ENCODE peak calls at places on chromosomes 1 and 21, in four cellular contexts. M, G, N and O are unnamed samples.

GRCh38 chr1:5125208-5125607 is 470.8 kb downstream of the AJAP1 start:
- DNase-seq in M (no peak), G (no peak), N (no peak), O (no peak)

GRCh38 chr1:39657402-39657801 is 14.5 kb downstream of the NT5C1A start:
- DNase-seq in M (no peak), G (no peak), N (peak; percentile 79), O (no peak)

GRCh38 chr1:37189111-37189510 is 154.8 kb upstream of the GRIK3 start:
- DNase-seq in M (no peak), G (no peak), N (no peak), O (no peak)

GRCh38 chr21:38631171-38631570 is 132.9 kb upstream of the ERG start:
- DNase-seq in M (no peak), G (no peak), N (no peak), O (no peak)

GRCh38 chr1:8239306-8240023 is 78.4 kb upstream of the SLC45A1 start:
- DNase-seq in M (no peak), G (no peak), N (no peak), O (peak; percentile 88)

GRCh38 chr1:95013948-95014574 is 58.7 kb downstream of the ALG14 start:
- DNase-seq in M (no peak), G (no peak), N (no peak), O (no peak)

GRCh38 chr21:41973427-41973831 is 19.6 kb upstream of the C2CD2 start:
- DNase-seq in M (no peak), G (no peak), N (no peak), O (no peak)

GRCh38 chr1:87117761-87118160 is 203.3 kb downstream of the HS2ST1 start:
- DNase-seq in M (no peak), G (no peak), N (no peak), O (no peak)

GRCh38 chr1:235327559-235328270 is at the start of gene ARID4B:
- DNase-seq in M (peak; percentile 31), G (peak; percentile 83), N (no peak), O (no peak)

DNA sequence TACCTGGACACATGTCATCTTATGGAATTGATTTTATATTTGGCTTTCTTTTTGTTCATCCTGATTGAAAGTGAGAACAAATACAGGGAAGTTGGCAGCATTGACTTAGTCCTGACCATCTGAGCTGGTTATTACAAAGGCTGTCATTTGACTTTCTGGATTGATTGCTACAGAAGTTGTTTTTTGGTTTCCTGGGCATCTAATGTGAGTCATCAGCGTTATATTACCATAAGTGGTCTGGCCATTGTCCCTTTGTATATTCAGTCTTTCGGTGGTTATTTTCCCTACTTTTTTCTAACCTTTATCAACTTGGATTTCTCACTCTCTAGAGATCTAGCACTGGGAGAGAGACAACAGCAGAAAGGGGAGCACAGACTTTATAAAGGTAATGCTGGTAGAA is 1646.5 kb downstream of the MRPL39 start:
- DNase-seq in M (no peak), G (no peak), N (no peak), O (no peak)
- H3K9me3 ChIP-seq in M (no peaks in the 10 kb centered on the region), G (no peaks in the 10 kb centered on the region), N (no peaks in the 10 kb centered on the region), O (no peaks in the 10 kb centered on the region)

DNA sequence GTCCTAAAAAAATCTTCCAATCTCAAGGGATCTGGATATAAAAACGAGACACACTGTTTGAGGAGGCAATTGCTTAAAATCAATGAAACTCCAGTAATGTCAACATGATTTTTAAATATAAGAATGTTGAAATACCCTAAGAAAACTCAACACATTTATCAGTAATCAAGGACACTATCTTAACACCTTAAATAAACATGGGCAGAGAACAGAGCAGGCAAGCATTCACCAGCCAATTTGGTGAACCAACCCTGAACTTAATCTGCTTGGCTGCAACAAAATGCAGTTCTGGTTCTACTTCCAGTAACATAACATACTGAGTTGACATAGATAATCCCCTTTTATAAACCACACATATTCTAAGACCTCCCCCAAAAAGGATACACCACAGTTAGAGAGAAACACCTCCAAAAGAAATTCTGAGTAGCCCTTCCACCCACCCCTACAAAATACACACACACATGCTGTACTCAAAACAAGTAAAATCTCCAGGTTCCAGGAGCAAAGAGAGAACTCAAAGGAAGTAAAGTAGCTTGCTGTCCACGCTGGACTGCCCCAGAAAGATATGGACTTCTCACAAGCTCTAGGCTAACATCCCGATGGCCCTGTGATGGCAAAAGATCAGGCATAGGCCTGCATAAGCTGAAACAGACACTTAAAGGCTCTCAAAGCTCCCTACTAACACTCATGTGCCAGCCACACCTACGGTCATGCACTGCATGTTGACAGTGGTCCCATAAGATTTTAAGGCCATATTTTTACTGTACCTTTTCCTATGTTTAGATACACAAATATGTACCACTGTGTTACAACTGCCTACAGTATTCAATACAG is 30.5 kb downstream of the TP53BP2 start:
- DNase-seq in M (no peak), G (no peak), N (no peak), O (no peak)
- H3K4me3 ChIP-seq in M (no peak overlapping the region), G (no peak overlapping the region), N (no peak overlapping the region), O (no peak overlapping the region)

GRCh38 chr1:71339238-71339637 is 258.4 kb upstream of the ZRANB2 start:
- DNase-seq in M (no peak), G (no peak), N (no peak), O (no peak)
- H3K9me3 ChIP-seq in M (no peaks in the 10 kb centered on the region), G (no peaks in the 10 kb centered on the region), N (no peaks in the 10 kb centered on the region), O (peaks cover 25% of the 10 kb centered on the region)

DNA sequence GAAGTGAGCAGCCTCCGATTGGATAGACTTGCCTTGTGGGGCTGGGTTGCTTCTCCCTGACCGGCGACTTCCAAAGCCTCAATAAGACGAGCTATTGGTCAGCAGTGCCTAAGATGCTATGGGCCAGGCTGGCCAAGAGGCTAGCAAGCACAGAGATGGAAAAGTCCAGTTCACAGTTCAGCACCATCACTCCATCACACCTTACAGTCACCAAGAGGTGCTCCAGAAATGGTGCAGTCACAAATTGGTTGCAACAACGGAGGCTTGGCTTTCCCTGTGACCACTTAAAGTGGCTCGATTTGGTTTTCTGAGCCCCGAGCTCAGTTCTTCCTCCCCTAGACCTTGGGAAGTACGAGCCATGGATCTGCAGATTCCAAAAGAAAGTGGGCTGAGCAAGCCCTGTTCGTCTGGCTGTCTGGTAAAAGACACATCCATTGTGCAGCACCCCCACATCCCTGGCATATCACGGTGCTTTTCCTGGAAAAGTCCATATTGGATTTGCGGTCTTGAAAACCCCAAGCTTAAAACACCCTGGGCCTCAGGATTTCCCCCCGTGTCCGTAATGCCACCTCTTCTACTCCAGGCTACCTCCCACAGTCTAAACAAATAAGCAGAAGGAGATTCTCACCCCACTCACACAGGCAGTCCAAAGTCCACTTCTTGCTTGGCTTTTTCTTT is 1.3 kb downstream of the SLAMF1 start:
- DNase-seq in M (no peak), G (no peak), N (no peak), O (no peak)
- H3K4me3 ChIP-seq in M (peak overlapping the region; percentile 5), G (no peak overlapping the region), N (no peak overlapping the region), O (no peak overlapping the region)

DNA sequence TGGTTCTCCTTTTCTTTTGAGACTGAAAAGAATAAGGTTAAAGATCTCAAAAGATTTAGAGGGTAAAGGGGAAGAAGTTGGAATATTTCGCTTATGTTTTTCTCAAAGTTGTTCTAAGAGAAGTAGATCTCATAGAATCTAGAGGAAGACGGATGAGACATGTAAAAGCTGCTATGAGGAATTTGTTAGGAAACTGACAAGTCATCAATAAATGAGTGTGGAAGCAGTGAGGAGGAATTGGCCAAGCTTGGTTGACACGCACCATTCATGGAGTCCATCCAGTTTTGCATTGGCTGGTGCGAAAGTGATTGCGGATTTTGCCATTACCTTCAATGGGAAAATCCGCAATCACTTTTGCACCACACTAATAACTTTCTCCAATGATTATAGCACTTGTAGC is 20.0 kb downstream of the SLAMF6 start:
- DNase-seq in M (no peak), G (no peak), N (no peak), O (no peak)
- H3K9me3 ChIP-seq in M (peaks cover 3% of the 10 kb centered on the region), G (peaks cover 8% of the 10 kb centered on the region), N (no peaks in the 10 kb centered on the region), O (peaks cover 34% of the 10 kb centered on the region)

GRCh38 chr1:236515443-236515958 is 8.3 kb upstream of the LGALS8 start:
- DNase-seq in M (no peak), G (no peak), N (no peak), O (no peak)
- H3K4me3 ChIP-seq in M (no peak overlapping the region), G (no peak overlapping the region), N (no peak overlapping the region), O (no peak overlapping the region)

DNA sequence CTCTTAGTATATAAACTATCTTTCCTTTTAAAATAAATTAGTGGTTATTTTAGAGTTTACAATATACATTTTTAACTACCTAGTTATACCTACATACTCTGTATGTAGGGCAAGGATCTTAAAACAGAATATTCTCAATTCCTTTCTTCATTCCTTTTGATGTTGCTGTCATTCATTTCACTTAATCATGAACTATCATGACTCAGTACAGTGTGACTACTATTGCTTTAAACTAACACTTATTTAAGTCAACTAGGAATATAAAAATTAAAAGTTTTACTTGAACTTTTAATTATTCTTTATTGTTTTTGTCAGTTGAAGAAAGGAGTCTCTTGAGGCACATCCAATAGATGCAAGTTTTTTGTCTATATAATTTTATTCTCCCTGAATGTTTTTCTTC is 726.4 kb downstream of the BRINP3 start:
- DNase-seq in M (no peak), G (no peak), N (no peak), O (no peak)
- H3K9me3 ChIP-seq in M (no peaks in the 10 kb centered on the region), G (no peaks in the 10 kb centered on the region), N (no peaks in the 10 kb centered on the region), O (no peaks in the 10 kb centered on the region)

DNA sequence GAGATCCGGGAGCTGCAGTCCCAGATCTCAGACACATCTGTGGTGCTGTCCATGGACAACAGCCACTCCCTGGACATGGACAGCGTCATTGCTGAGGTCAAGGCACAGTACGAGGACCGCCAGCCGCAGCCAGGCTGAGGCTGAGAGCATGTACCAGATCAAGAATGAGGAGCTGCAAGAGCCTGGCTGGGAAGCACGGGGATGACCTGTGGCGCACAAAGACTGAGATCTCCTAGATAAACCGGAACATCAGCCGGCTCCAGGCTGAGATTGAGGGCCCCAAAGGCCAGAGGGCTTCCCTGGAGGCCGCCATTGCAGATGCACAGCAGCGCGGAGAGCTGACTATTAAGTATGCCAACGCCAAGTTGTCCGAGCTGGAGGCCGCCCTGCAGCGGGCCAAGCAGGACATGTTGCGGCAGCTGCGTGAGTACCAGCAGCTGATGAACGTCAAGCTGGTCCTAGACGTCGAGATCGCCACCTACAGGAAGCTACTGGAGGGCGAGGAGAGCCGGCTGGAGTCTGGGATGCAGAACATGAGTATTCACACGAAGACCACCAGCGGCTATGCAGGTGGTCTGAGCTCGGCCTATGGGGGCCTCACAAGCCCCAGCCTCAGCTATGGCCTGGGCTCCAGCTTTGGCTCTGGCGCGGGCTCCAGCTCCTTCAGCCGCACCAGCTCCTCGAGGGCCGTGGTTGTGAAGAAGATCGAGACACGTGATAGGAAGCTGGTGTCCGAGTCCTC is 25.5 kb downstream of the ETV3L start:
- DNase-seq in M (no peak), G (peak; percentile 72), N (peak; percentile 86), O (peak; percentile 95)
- H3K4me3 ChIP-seq in M (peak overlapping the region; percentile 7), G (peak overlapping the region; percentile 15), N (peak overlapping the region; percentile 49), O (peak overlapping the region; percentile 28)

DNA sequence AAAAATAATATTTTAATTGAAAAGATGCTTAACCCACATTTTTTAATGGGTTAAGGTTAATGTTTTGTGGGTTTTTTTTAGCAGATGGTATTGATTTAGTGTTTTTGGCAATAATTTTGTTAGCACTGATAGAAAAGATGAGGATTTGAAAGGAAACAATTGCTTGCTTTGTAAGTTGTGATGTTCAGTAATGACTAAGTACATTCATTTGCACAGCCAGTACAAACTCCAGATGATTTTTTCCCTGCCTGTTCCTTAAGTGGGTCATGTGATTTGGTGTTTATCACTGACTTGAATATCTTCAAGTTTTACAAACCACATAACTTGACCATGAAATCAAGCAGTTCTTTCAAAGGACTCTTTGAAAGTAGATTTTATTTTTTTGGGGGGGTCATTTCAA is 15.0 kb downstream of the DISP1 start:
- DNase-seq in M (no peak), G (no peak), N (no peak), O (no peak)
- H3K9me3 ChIP-seq in M (no peaks in the 10 kb centered on the region), G (no peaks in the 10 kb centered on the region), N (no peaks in the 10 kb centered on the region), O (no peaks in the 10 kb centered on the region)

DNA sequence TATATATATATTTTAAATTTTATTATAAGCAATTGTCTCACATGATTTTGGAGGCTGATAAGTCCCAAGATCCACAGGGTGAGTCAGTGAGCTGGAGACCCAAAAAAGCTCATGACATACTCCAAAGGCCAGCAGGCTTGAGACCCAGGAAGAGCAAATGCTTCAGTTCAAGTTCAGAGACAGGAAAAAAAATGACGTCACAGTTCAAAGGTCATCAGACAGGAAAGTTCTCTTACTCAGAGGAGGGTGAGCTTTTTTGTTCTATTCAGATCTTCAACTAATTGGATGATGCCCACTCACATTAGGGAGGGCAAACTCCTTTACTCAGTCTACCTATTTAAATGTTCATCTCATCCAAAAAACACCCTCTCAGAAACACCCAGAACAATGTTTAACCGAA is 18.2 kb downstream of the RXRG start:
- DNase-seq in M (no peak), G (no peak), N (no peak), O (no peak)
- H3K4me3 ChIP-seq in M (no peak overlapping the region), G (no peak overlapping the region), N (no peak overlapping the region), O (no peak overlapping the region)